ENCODE peak calls at places on chromosome 1, in five cellular contexts. W is A549, X is GM12878, C is GM23338, M is HepG2. I is an unnamed sample.
A peak's percentile ranks its signal among the peaks of the same experiment; 100 is the strongest.

GRCh38 chr1:2210786-2211185 is 16.2 kb upstream of the FAAP20 start:
- DNase-seq in C (no peak), X (no peak), W (no peak), M (no peak), I (no peak)

GRCh38 chr1:230509281-230509977 is 83.3 kb upstream of the PGBD5 start:
- DNase-seq in M (no peak), C (no peak), W (peak; percentile 12), X (peak; percentile 19), I (no peak)

GRCh38 chr1:199064971-199065370 is 426.1 kb downstream of the PTPRC start:
- DNase-seq in C (no peak), X (no peak), M (no peak), W (no peak), I (no peak)

GRCh38 chr1:241533375-241534115 is 1.4 kb downstream of the KMO start:
- DNase-seq in C (no peak), M (no peak), W (no peak), X (no peak), I (no peak)

GRCh38 chr1:72845342-72845741 is 563.0 kb upstream of the NEGR1 start:
- DNase-seq in X (no peak), W (peak; percentile 0), C (peak; percentile 78), M (peak; percentile 0), I (no peak)

GRCh38 chr1:161238039-161238473 is at the start of gene NR1I3:
- DNase-seq in C (no peak), X (no peak), W (no peak), M (peak; percentile 86), I (no peak)

GRCh38 chr1:40394456-40395172 is 21.1 kb downstream of the SMAP2 start:
- DNase-seq in X (no peak), W (no peak), C (no peak), M (no peak), I (no peak)

GRCh38 chr1:201904579-201904978 is 15.9 kb downstream of the SHISA4 start:
- DNase-seq in X (no peak), W (no peak), C (peak; percentile 52), M (no peak), I (no peak)

GRCh38 chr1:179747611-179748010 is 4.5 kb downstream of the FAM163A start:
- DNase-seq in X (no peak), W (no peak), M (no peak), C (no peak), I (no peak)

GRCh38 chr1:17117451-17118265 is 1.6 kb downstream of the PADI2 start:
- DNase-seq in X (no peak), M (no peak), C (no peak), W (no peak), I (no peak)

GRCh38 chr1:173527151-173527826 is 50.2 kb downstream of the PRDX6 start:
- DNase-seq in C (no peak), W (no peak), X (no peak), M (no peak), I (no peak)

GRCh38 chr1:56216173-56216572 is 363.2 kb downstream of the PLPP3 start:
- DNase-seq in C (no peak), W (no peak), X (no peak), M (no peak), I (no peak)

GRCh38 chr1:155068599-155068998 is 5.1 kb downstream of the EFNA4 start:
- DNase-seq in M (no peak), X (no peak), C (no peak), W (no peak), I (no peak)

GRCh38 chr1:169486281-169486904 is 649 bp upstream of the SLC19A2 start:
- DNase-seq in C (no peak), W (no peak), X (no peak), M (no peak), I (no peak)

DNA sequence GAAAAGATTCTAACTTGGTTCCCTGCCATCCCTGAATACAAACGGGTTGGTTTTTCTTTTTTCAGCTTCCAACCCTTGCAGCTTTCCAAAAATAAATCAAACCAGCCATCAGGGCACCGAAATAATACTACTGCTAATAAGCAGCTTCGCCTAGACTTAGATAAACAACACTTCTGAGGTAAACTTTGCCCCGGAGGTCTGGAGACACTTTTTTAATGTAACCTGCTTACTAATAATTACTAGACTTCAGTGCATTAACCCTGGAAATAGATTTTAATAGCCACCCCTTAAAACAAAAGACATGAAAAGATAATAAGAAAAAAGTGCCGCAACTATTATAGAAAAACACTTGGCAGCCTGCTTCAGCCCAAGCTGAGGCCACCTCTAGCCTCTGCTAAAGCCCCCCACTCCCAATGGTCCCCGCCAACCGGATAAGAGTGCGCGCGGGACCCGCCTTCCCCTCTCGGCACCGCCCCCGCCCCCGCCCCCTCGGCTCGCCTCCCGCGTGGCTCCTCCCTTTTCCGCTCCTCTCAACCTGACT is 405 bp upstream of the GADD45A start:
- DNase-seq in X (no peak), W (no peak), M (no peak), C (no peak), I (no peak)
- TF ChIP-seq JUNB in X (no peak), W (no peak), M (no peak), C (no peak), I (no peak)

GRCh38 chr1:227759345-227760300 is 24.4 kb downstream of the SNAP47 start:
- DNase-seq in X (no peak), C (no peak), M (no peak), W (no peak), I (no peak)
- TF ChIP-seq JUNB in X (no peak), C (no peak), M (no peak), W (no peak), I (no peak)

GRCh38 chr1:60678802-60679201 is 403.6 kb upstream of the NFIA start:
- DNase-seq in M (no peak), W (no peak), X (no peak), C (peak; percentile 22), I (no peak)
- TF ChIP-seq JUNB in M (no peak), W (no peak), X (no peak), C (no peak), I (no peak)

GRCh38 chr1:58917436-58917835 is 133.6 kb upstream of the JUN start:
- DNase-seq in X (no peak), M (no peak), W (no peak), C (no peak), I (no peak)

GRCh38 chr1:58911841-58912553 is 128.2 kb upstream of the JUN start:
- DNase-seq in M (no peak), C (no peak), X (no peak), W (no peak), I (no peak)

GRCh38 chr1:58919226-58919985 is 135.6 kb upstream of the JUN start:
- DNase-seq in W (no peak), C (no peak), X (no peak), M (no peak), I (no peak)

GRCh38 chr1:58909914-58910681 is 126.3 kb upstream of the JUN start:
- DNase-seq in M (no peak), W (no peak), X (no peak), C (no peak), I (no peak)

DNA sequence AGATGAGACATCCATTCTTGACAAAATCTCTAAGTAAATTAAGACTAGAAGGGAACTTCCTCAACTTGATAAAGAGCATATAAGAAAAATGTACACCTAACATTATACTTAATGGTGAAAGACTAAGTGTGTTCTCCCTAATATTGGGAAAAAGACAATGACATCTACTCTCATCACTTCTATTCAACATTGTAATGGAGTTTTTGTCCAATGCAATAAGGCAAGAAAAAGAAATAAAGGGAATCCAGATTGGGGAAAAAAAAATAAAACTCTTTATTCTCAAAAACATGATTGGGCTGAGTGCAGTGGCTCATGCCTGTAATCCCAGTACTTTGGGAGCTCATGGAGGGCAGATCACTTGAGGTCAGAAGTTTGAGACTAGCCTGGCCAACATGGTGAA is 131.1 kb upstream of the JUN start:
- DNase-seq in M (no peak), C (no peak), X (no peak), W (no peak), I (no peak)
- TF ChIP-seq JUNB in M (no peak), C (no peak), X (no peak), W (no peak), I (no peak)

I was measured in K562.